ENCODE peak calls at places on chromosomes 6 and 20, in ten cellular contexts. B is kidney tubule cell, A is GM13976, S is occipital lobe, N is psoas muscle, Z is EL, O is EH, E is AG08396, D is non-pigmented ciliary epithelial cell, R is NCI-H2107. H is an unnamed sample.

GRCh38 chr6:38350882-38351281 is 288.8 kb downstream of the BTBD9 start:
- DNase-seq in B (peak; percentile 41), A (no peak), S (no peak), N (no peak), Z (no peak), O (peak; percentile 73), E (peak; percentile 43), D (no peak), R (no peak), H (no peak)

GRCh38 chr20:20594171-20594530 is 118.3 kb downstream of the RALGAPA2 start:
- DNase-seq in B (peak; percentile 13), A (peak; percentile 23), S (no peak), N (no peak), Z (peak; percentile 23), O (peak; percentile 36), E (peak; percentile 11), D (no peak), R (no peak), H (no peak)

GRCh38 chr6:112049051-112049799 is 4.7 kb upstream of the CCN6 start:
- DNase-seq in B (peak; percentile 92), A (no peak), S (no peak), N (no peak), Z (peak; percentile 60), O (peak; percentile 61), E (no peak), D (no peak), R (no peak), H (no peak)

GRCh38 chr20:24773751-24774201 is 175.3 kb upstream of the CST7 start:
- DNase-seq in B (peak; percentile 93), A (no peak), S (no peak), N (no peak), Z (peak; percentile 80), O (peak; percentile 80), E (peak; percentile 55), D (peak; percentile 86), R (no peak), H (no peak)

GRCh38 chr6:105609375-105609991 is 206.6 kb upstream of the PREP start:
- DNase-seq in B (peak; percentile 37), A (no peak), S (no peak), N (no peak), Z (peak; percentile 80), O (peak; percentile 92), E (peak; percentile 43), D (no peak), R (no peak), H (no peak)

GRCh38 chr6:37459981-37460800 is 27.2 kb downstream of the CMTR1 start:
- DNase-seq in B (no peak), A (no peak), S (no peak), N (no peak), Z (no peak), O (no peak), E (no peak), D (no peak), R (peak; percentile 50), H (peak; percentile 78)

GRCh38 chr20:45969712-45970634 is 2.0 kb downstream of the ZNF335 start:
- DNase-seq in B (peak; percentile 59), A (no peak), S (no peak), N (peak; percentile 60), Z (peak; percentile 75), O (peak; percentile 73), E (peak; percentile 79), D (no peak), R (no peak), H (peak; percentile 40)

GRCh38 chr6:74369556-74369993 is 673.6 kb downstream of the CD109 start:
- DNase-seq in B (no peak), A (no peak), S (no peak), N (no peak), Z (peak; percentile 73), O (peak; percentile 81), E (no peak), D (peak; percentile 78), R (no peak), H (no peak)

GRCh38 chr6:40347571-40348011 is 239.6 kb downstream of the LRFN2 start:
- DNase-seq in B (no peak), A (peak; percentile 13), S (no peak), N (no peak), Z (no peak), O (no peak), E (no peak), D (no peak), R (no peak), H (no peak)

GRCh38 chr6:106334646-106335448 is 9.3 kb upstream of the ATG5 start:
- DNase-seq in B (peak; percentile 70), A (peak; percentile 58), S (no peak), N (no peak), Z (peak; percentile 52), O (peak; percentile 55), E (peak; percentile 47), D (no peak), R (peak; percentile 19), H (no peak)

GRCh38 chr6:169212436-169212835 is 41.2 kb downstream of the THBS2 start:
- DNase-seq in B (peak; percentile 1), A (no peak), S (no peak), N (no peak), Z (no peak), O (no peak), E (no peak), D (no peak), R (no peak), H (no peak)

GRCh38 chr6:15872252-15873103 is 209.7 kb upstream of the DTNBP1 start:
- DNase-seq in B (peak; percentile 50), A (no peak), S (no peak), N (no peak), Z (peak; percentile 78), O (peak; percentile 47), E (no peak), D (no peak), R (no peak), H (no peak)

GRCh38 chr6:160355001-160355400 is 6.8 kb downstream of the SLC22A3 start:
- DNase-seq in B (peak; percentile 79), A (no peak), S (no peak), N (no peak), Z (peak; percentile 41), O (no peak), E (no peak), D (no peak), R (no peak), H (no peak)

GRCh38 chr6:63643862-63644261 is 8.3 kb downstream of the PHF3 start:
- DNase-seq in B (peak; percentile 28), A (peak; percentile 24), S (no peak), N (no peak), Z (no peak), O (peak; percentile 20), E (no peak), D (no peak), R (no peak), H (no peak)

GRCh38 chr6:16929814-16930213 is 168.6 kb upstream of the ATXN1 start:
- DNase-seq in B (no peak), A (no peak), S (no peak), N (no peak), Z (peak; percentile 93), O (peak; percentile 98), E (peak; percentile 72), D (peak; percentile 79), R (no peak), H (no peak)